ENCODE peak calls at places on chromosomes 7 and 10, in four cellular contexts. A is A172, Q is mammary epithelial cell, K is hypothalamus. V is an unnamed sample.

GRCh38 chr7:39810710-39811109 is 139.3 kb upstream of the CDK13 start:
- DNase-seq in K (no peak), A (no peak), Q (peak), V (no peak)

GRCh38 chr10:77905086-77905735 is 21.3 kb downstream of the DLG5 start:
- DNase-seq in A (peak), Q (no peak), K (no peak), V (no peak)

GRCh38 chr10:28913850-28914249 is 236.5 kb downstream of the BAMBI start:
- DNase-seq in A (peak), Q (no peak), K (no peak), V (no peak)

GRCh38 chr10:3014968-3015367 is 52.4 kb upstream of the PFKP start:
- DNase-seq in Q (peak), A (no peak), K (no peak), V (no peak)

GRCh38 chr7:138980575-138981285 is 459 bp downstream of the KIAA1549 start:
- DNase-seq in Q (peak), K (no peak), A (no peak), V (no peak)

GRCh38 chr7:74187915-74188675 is 13.9 kb downstream of the EIF4H start:
- DNase-seq in A (peak), K (no peak), Q (peak), V (no peak)

GRCh38 chr7:132373041-132373440 is 203.2 kb downstream of the PLXNA4 start:
- DNase-seq in K (no peak), A (no peak), Q (no peak), V (no peak)

GRCh38 chr10:78650122-78650521 is 418.6 kb upstream of the ZMIZ1 start:
- DNase-seq in A (no peak), Q (no peak), K (no peak), V (no peak)

GRCh38 chr7:90570373-90570959 is 25.7 kb upstream of the CDK14 start:
- DNase-seq in K (no peak), A (no peak), Q (peak), V (no peak)

GRCh38 chr10:62715383-62715782 is 89.1 kb upstream of the ADO start:
- DNase-seq in A (no peak), Q (peak), K (no peak), V (no peak)

GRCh38 chr10:22476601-22477364 is 131.5 kb downstream of the SPAG6 start:
- DNase-seq in Q (no peak), A (no peak), K (no peak), V (no peak)

GRCh38 chr10:44195120-44196007 is 189.5 kb downstream of the CXCL12 start:
- DNase-seq in Q (peak), A (peak), K (no peak), V (no peak)

GRCh38 chr7:131329176-131329570 is 1.5 kb downstream of the MKLN1 start:
- DNase-seq in Q (no peak), A (no peak), K (no peak), V (no peak)

GRCh38 chr7:43294080-43294630 is 181.7 kb downstream of the HECW1 start:
- DNase-seq in Q (peak), K (no peak), A (peak), V (no peak)

GRCh38 chr7:151598045-151598444 is 78.3 kb upstream of the RHEB start:
- DNase-seq in Q (peak), K (no peak), A (peak), V (no peak)

GRCh38 chr7:137488038-137488437 is 144.5 kb upstream of the PTN start:
- DNase-seq in K (no peak), Q (no peak), A (no peak), V (no peak)

GRCh38 chr7:114508096-114508495 is 93.5 kb downstream of the FOXP2 start:
- DNase-seq in Q (no peak), K (no peak), A (no peak), V (no peak)

GRCh38 chr10:125028291-125028867 is 86.5 kb downstream of the ZRANB1 start:
- DNase-seq in K (no peak), A (no peak), Q (no peak), V (no peak)

GRCh38 chr10:76111986-76112825 is 680.8 kb downstream of the LRMDA start:
- DNase-seq in Q (no peak), K (no peak), A (no peak), V (no peak)

GRCh38 chr10:112314822-112315474 is 31.7 kb downstream of the TECTB start:
- DNase-seq in Q (peak), A (peak), K (peak), V (peak)

GRCh38 chr10:96306516-96306915 is 2.3 kb downstream of the DNTT start:
- DNase-seq in A (no peak), Q (no peak), K (no peak), V (no peak)

GRCh38 chr7:50782376-50783208 is at the start of gene GRB10:
- DNase-seq in Q (no peak), K (peak), A (no peak), V (peak)

GRCh38 chr10:90394306-90394705 is 463.5 kb downstream of the HTR7 start:
- DNase-seq in Q (no peak), A (no peak), K (no peak), V (no peak)

V was measured in midbrain.